ENCODE peak calls at places on chromosomes 7 and 10, in six cellular contexts. One of them, this sample, is unnamed.

GRCh38 chr7:47040795-47041194 is 541.1 kb downstream of the TNS3 start:
- DNase-seq in IMR-90: no peak
- DNase-seq in H9: no peak
- DNase-seq in H1: no peak
- DNase-seq in mesenchymal stem cell: peak
- DNase-seq in neuronal stem cell: no peak
- DNase-seq in this sample: no peak

GRCh38 chr10:80484677-80485409 is 30.7 kb downstream of the TSPAN14 start:
- DNase-seq in IMR-90: no peak
- DNase-seq in H9: no peak
- DNase-seq in neuronal stem cell: no peak
- DNase-seq in mesenchymal stem cell: no peak
- DNase-seq in H1: no peak
- DNase-seq in this sample: no peak

GRCh38 chr7:100390286-100391028 is 17.2 kb downstream of the PILRA start:
- DNase-seq in neuronal stem cell: no peak
- DNase-seq in IMR-90: no peak
- DNase-seq in mesenchymal stem cell: no peak
- DNase-seq in H1: no peak
- DNase-seq in H9: no peak
- DNase-seq in this sample: no peak

GRCh38 chr7:149814494-149814893 is 23.7 kb upstream of the ZNF862 start:
- DNase-seq in H9: no peak
- DNase-seq in mesenchymal stem cell: no peak
- DNase-seq in IMR-90: no peak
- DNase-seq in neuronal stem cell: no peak
- DNase-seq in H1: no peak
- DNase-seq in this sample: no peak

GRCh38 chr7:34755008-34755407 is 97.0 kb downstream of the NPSR1 start:
- DNase-seq in mesenchymal stem cell: no peak
- DNase-seq in IMR-90: no peak
- DNase-seq in H1: no peak
- DNase-seq in H9: no peak
- DNase-seq in neuronal stem cell: no peak
- DNase-seq in this sample: no peak

GRCh38 chr7:92520024-92520423 is 8.3 kb downstream of the PEX1 start:
- DNase-seq in neuronal stem cell: no peak
- DNase-seq in mesenchymal stem cell: no peak
- DNase-seq in H1: no peak
- DNase-seq in IMR-90: no peak
- DNase-seq in H9: no peak
- DNase-seq in this sample: no peak

GRCh38 chr7:50782376-50783208 is at the start of gene GRB10:
- DNase-seq in H9: peak
- DNase-seq in mesenchymal stem cell: peak
- DNase-seq in H1: peak
- DNase-seq in neuronal stem cell: peak
- DNase-seq in IMR-90: peak
- DNase-seq in this sample: peak

GRCh38 chr10:69065406-69066361 is 22.2 kb upstream of the SRGN start:
- DNase-seq in H9: no peak
- DNase-seq in neuronal stem cell: no peak
- DNase-seq in IMR-90: peak
- DNase-seq in H1: no peak
- DNase-seq in mesenchymal stem cell: peak
- DNase-seq in this sample: peak

GRCh38 chr7:53218730-53219504 is 183.5 kb downstream of the POM121L12 start:
- DNase-seq in mesenchymal stem cell: peak
- DNase-seq in neuronal stem cell: peak
- DNase-seq in H1: peak
- DNase-seq in H9: peak
- DNase-seq in IMR-90: no peak
- DNase-seq in this sample: no peak

GRCh38 chr10:106571216-106571954 is 593.1 kb downstream of the SORCS1 start:
- DNase-seq in H9: no peak
- DNase-seq in mesenchymal stem cell: no peak
- DNase-seq in neuronal stem cell: peak
- DNase-seq in IMR-90: peak
- DNase-seq in H1: no peak
- DNase-seq in this sample: peak

GRCh38 chr7:30630986-30631385 is 36.3 kb downstream of the GARS1 start:
- DNase-seq in mesenchymal stem cell: no peak
- DNase-seq in neuronal stem cell: no peak
- DNase-seq in IMR-90: no peak
- DNase-seq in H9: no peak
- DNase-seq in H1: no peak
- DNase-seq in this sample: no peak

GRCh38 chr7:66950763-66951162 is 29.7 kb downstream of the TMEM248 start:
- DNase-seq in H9: no peak
- DNase-seq in IMR-90: peak
- DNase-seq in H1: no peak
- DNase-seq in mesenchymal stem cell: peak
- DNase-seq in neuronal stem cell: no peak
- DNase-seq in this sample: no peak

GRCh38 chr10:101841826-101842225 is 1.8 kb downstream of the KCNIP2 start:
- DNase-seq in IMR-90: no peak
- DNase-seq in H9: no peak
- DNase-seq in neuronal stem cell: no peak
- DNase-seq in mesenchymal stem cell: no peak
- DNase-seq in H1: no peak
- DNase-seq in this sample: no peak

GRCh38 chr10:73785721-73786511 is 510 bp downstream of the ZSWIM8 start:
- DNase-seq in H9: peak
- DNase-seq in H1: peak
- DNase-seq in neuronal stem cell: no peak
- DNase-seq in IMR-90: peak
- DNase-seq in mesenchymal stem cell: peak
- DNase-seq in this sample: peak

GRCh38 chr7:20296444-20296843 is 34.3 kb upstream of the ITGB8 start:
- DNase-seq in mesenchymal stem cell: no peak
- DNase-seq in H9: no peak
- DNase-seq in neuronal stem cell: no peak
- DNase-seq in IMR-90: no peak
- DNase-seq in H1: no peak
- DNase-seq in this sample: peak

GRCh38 chr10:49652416-49653385 is 26.8 kb upstream of the C10orf53 start:
- DNase-seq in mesenchymal stem cell: no peak
- DNase-seq in IMR-90: no peak
- DNase-seq in H9: no peak
- DNase-seq in neuronal stem cell: no peak
- DNase-seq in H1: peak
- DNase-seq in this sample: no peak

GRCh38 chr10:97823734-97824133 is 25.9 kb upstream of the GOLGA7B start:
- DNase-seq in mesenchymal stem cell: no peak
- DNase-seq in neuronal stem cell: no peak
- DNase-seq in H1: no peak
- DNase-seq in IMR-90: no peak
- DNase-seq in H9: no peak
- DNase-seq in this sample: no peak

GRCh38 chr10:32005050-32005449 is 51.2 kb downstream of the KIF5B start:
- DNase-seq in H1: peak
- DNase-seq in mesenchymal stem cell: peak
- DNase-seq in neuronal stem cell: no peak
- DNase-seq in IMR-90: peak
- DNase-seq in H9: peak
- DNase-seq in this sample: peak

GRCh38 chr7:29443552-29443951 is 120.1 kb upstream of the PRR15 start:
- DNase-seq in neuronal stem cell: no peak
- DNase-seq in IMR-90: no peak
- DNase-seq in H1: no peak
- DNase-seq in mesenchymal stem cell: no peak
- DNase-seq in H9: no peak
- DNase-seq in this sample: no peak

GRCh38 chr7:85685901-85686300 is 499.0 kb upstream of the SEMA3D start:
- DNase-seq in IMR-90: no peak
- DNase-seq in H1: no peak
- DNase-seq in mesenchymal stem cell: no peak
- DNase-seq in neuronal stem cell: no peak
- DNase-seq in H9: no peak
- DNase-seq in this sample: no peak

GRCh38 chr7:36090976-36091375 is 62.1 kb upstream of the EEPD1 start:
- DNase-seq in H9: no peak
- DNase-seq in mesenchymal stem cell: no peak
- DNase-seq in neuronal stem cell: no peak
- DNase-seq in H1: no peak
- DNase-seq in IMR-90: no peak
- DNase-seq in this sample: no peak

GRCh38 chr7:925601-926000 is 28.9 kb downstream of the ADAP1 start:
- DNase-seq in neuronal stem cell: no peak
- DNase-seq in H9: no peak
- DNase-seq in H1: peak
- DNase-seq in IMR-90: no peak
- DNase-seq in mesenchymal stem cell: no peak
- DNase-seq in this sample: no peak

GRCh38 chr10:86888585-86889381 is 68.6 kb downstream of the MMRN2 start:
- DNase-seq in H1: no peak
- DNase-seq in H9: no peak
- DNase-seq in mesenchymal stem cell: peak
- DNase-seq in IMR-90: peak
- DNase-seq in neuronal stem cell: no peak
- DNase-seq in this sample: no peak

GRCh38 chr7:30971840-30972563 is 8.2 kb downstream of the GHRHR start:
- DNase-seq in H1: no peak
- DNase-seq in neuronal stem cell: no peak
- DNase-seq in IMR-90: no peak
- DNase-seq in mesenchymal stem cell: no peak
- DNase-seq in H9: peak
- DNase-seq in this sample: no peak

GRCh38 chr10:122075171-122075570 is 86.2 kb downstream of the TACC2 start:
- DNase-seq in neuronal stem cell: no peak
- DNase-seq in H9: no peak
- DNase-seq in IMR-90: no peak
- DNase-seq in mesenchymal stem cell: no peak
- DNase-seq in H1: no peak
- DNase-seq in this sample: no peak

DNA sequence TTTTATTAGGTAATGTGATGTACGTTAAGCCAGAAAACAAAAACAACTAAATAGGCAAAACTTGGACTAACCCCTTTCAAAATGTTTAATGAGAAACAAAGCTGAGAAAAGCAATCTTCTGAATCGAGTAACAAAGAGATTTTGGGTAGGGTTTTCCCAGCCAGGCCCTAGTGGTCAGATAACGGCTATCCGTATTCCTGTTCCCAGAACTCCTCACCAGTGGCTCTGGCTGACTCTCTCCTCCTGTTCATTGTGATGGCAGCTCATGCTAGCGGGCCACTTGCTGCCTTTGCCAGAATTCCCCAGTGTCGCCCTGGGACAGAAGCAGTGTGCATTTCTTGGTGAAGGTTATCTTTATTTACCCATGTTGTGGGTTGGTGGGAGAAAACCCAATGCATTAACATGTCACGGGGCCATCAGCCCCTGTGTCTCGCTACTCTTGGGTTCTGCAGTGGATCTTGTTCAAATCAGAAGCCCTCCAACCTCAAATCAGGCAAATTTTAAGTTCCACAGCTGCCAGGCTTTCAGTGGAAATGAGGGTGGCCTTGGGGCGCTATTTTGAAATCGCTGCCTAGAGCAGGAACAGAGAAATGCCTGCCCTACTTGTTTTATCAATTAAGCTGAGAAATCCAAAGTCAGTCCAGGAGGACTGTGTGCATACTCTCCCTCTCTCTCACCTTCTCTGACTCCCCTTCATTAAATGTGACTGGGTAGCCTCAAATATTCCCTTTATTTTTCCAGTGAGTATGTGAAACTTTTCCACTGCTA is 164.5 kb upstream of the NPVF start:
- DNase-seq in H1: no peak
- DNase-seq in H9: peak
- DNase-seq in IMR-90: no peak
- DNase-seq in neuronal stem cell: no peak
- DNase-seq in mesenchymal stem cell: peak
- DNase-seq in this sample: no peak
- H3K23ac ChIP-seq in H1: no peak
- H3K23ac ChIP-seq in H9: no peak
- H3K23ac ChIP-seq in IMR-90: no peak
- H3K23ac ChIP-seq in neuronal stem cell: no peak
- H3K23ac ChIP-seq in mesenchymal stem cell: no peak
- H3K23ac ChIP-seq in this sample: no peak

DNA sequence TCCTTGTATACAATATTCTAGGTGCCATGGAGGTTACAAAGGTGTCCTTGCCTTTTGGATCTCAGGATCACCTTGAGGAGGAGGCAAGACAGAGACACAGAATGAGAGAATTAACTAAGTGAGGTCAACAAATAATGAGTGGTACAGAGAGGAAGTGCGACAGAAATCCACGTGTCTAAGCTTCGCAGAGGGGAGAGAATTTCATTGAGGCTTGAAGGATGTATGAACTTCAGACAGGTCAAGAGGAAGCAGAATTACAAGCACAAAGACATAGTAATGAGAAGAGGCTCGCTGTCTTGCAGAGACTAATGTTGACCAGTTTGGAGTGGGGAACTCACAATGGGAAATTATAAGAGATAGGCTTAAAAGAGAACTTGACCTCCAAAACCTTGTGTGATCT is 308.7 kb downstream of the FRMD4A start:
- DNase-seq in neuronal stem cell: no peak
- DNase-seq in H9: no peak
- DNase-seq in mesenchymal stem cell: no peak
- DNase-seq in H1: no peak
- DNase-seq in IMR-90: no peak
- DNase-seq in this sample: no peak
- H4K91ac ChIP-seq in neuronal stem cell: no peak
- H4K91ac ChIP-seq in H9: no peak
- H4K91ac ChIP-seq in mesenchymal stem cell: no peak
- H4K91ac ChIP-seq in H1: no peak
- H4K91ac ChIP-seq in IMR-90: no peak
- H4K91ac ChIP-seq in this sample: no peak

GRCh38 chr10:78434886-78435285 is 401.2 kb downstream of the RPS24 start:
- DNase-seq in H1: no peak
- DNase-seq in mesenchymal stem cell: no peak
- DNase-seq in H9: no peak
- DNase-seq in IMR-90: no peak
- DNase-seq in neuronal stem cell: no peak
- DNase-seq in this sample: no peak

GRCh38 chr10:78436706-78437406 is 403.2 kb downstream of the RPS24 start:
- DNase-seq in IMR-90: no peak
- DNase-seq in H9: no peak
- DNase-seq in mesenchymal stem cell: no peak
- DNase-seq in H1: no peak
- DNase-seq in neuronal stem cell: no peak
- DNase-seq in this sample: no peak

GRCh38 chr10:78436223-78436575 is 402.5 kb downstream of the RPS24 start:
- DNase-seq in H1: no peak
- DNase-seq in mesenchymal stem cell: no peak
- DNase-seq in IMR-90: no peak
- DNase-seq in neuronal stem cell: no peak
- DNase-seq in H9: no peak
- DNase-seq in this sample: no peak

GRCh38 chr10:78433722-78434535 is 400.3 kb downstream of the RPS24 start:
- DNase-seq in H9: no peak
- DNase-seq in mesenchymal stem cell: no peak
- DNase-seq in neuronal stem cell: no peak
- DNase-seq in H1: no peak
- DNase-seq in IMR-90: no peak
- DNase-seq in this sample: no peak

GRCh38 chr10:78435484-78436222 is 402.0 kb downstream of the RPS24 start:
- DNase-seq in H9: no peak
- DNase-seq in mesenchymal stem cell: no peak
- DNase-seq in IMR-90: no peak
- DNase-seq in neuronal stem cell: no peak
- DNase-seq in H1: no peak
- DNase-seq in this sample: no peak
- H2BK5ac ChIP-seq in H9: no peak
- H2BK5ac ChIP-seq in mesenchymal stem cell: no peak
- H2BK5ac ChIP-seq in IMR-90: no peak
- H2BK5ac ChIP-seq in neuronal stem cell: no peak
- H2BK5ac ChIP-seq in H1: no peak
- H2BK5ac ChIP-seq in this sample: peak

GRCh38 chr7:44797329-44798258 is 1.1 kb downstream of the PPIA start:
- DNase-seq in IMR-90: peak
- DNase-seq in H1: peak
- DNase-seq in mesenchymal stem cell: peak
- DNase-seq in neuronal stem cell: peak
- DNase-seq in H9: peak
- DNase-seq in this sample: peak
- H3K23ac ChIP-seq in IMR-90: peak
- H3K23ac ChIP-seq in H1: no peak
- H3K23ac ChIP-seq in mesenchymal stem cell: no peak
- H3K23ac ChIP-seq in neuronal stem cell: peak
- H3K23ac ChIP-seq in H9: peak
- H3K23ac ChIP-seq in this sample: no peak